ENCODE peak calls at places on chromosomes 7 and 10, in four cellular contexts. One of them, this sample, is unnamed.

GRCh38 chr10:35079763-35080162 is 10.4 kb downstream of the CUL2 start:
- DNase-seq in psoas muscle: no peak
- DNase-seq in A549: peak
- DNase-seq in brain microvascular endothelial cell: peak
- DNase-seq in this sample: no peak

GRCh38 chr7:151038951-151039849 is 9.1 kb upstream of the ASIC3 start:
- DNase-seq in A549: peak
- DNase-seq in psoas muscle: peak
- DNase-seq in brain microvascular endothelial cell: peak
- DNase-seq in this sample: peak

GRCh38 chr10:8174762-8175161 is 120.3 kb downstream of the GATA3 start:
- DNase-seq in A549: no peak
- DNase-seq in psoas muscle: no peak
- DNase-seq in brain microvascular endothelial cell: no peak
- DNase-seq in this sample: no peak

GRCh38 chr7:33444501-33444900 is 315.1 kb downstream of the BBS9 start:
- DNase-seq in A549: no peak
- DNase-seq in psoas muscle: no peak
- DNase-seq in brain microvascular endothelial cell: no peak
- DNase-seq in this sample: peak

GRCh38 chr7:54985405-54986360 is 33.1 kb upstream of the EGFR start:
- DNase-seq in brain microvascular endothelial cell: peak
- DNase-seq in A549: peak
- DNase-seq in psoas muscle: no peak
- DNase-seq in this sample: no peak

GRCh38 chr10:113740850-113741249 is 10.6 kb upstream of the PLEKHS1 start:
- DNase-seq in brain microvascular endothelial cell: no peak
- DNase-seq in A549: no peak
- DNase-seq in psoas muscle: no peak
- DNase-seq in this sample: no peak

GRCh38 chr7:75732764-75733630 is 5.7 kb downstream of the HIP1 start:
- DNase-seq in psoas muscle: peak
- DNase-seq in brain microvascular endothelial cell: peak
- DNase-seq in A549: peak
- DNase-seq in this sample: no peak

GRCh38 chr7:155306677-155307470 is 9.2 kb downstream of the INSIG1 start:
- DNase-seq in brain microvascular endothelial cell: no peak
- DNase-seq in A549: no peak
- DNase-seq in psoas muscle: no peak
- DNase-seq in this sample: no peak

GRCh38 chr10:112967200-112967599 is 17.2 kb downstream of the TCF7L2 start:
- DNase-seq in A549: peak
- DNase-seq in psoas muscle: no peak
- DNase-seq in brain microvascular endothelial cell: peak
- DNase-seq in this sample: no peak

GRCh38 chr10:74824184-74825032 is 2.0 kb upstream of the KAT6B start:
- DNase-seq in brain microvascular endothelial cell: no peak
- DNase-seq in A549: no peak
- DNase-seq in psoas muscle: no peak
- DNase-seq in this sample: peak

GRCh38 chr7:55275291-55276200 is 89.6 kb upstream of the LANCL2 start:
- DNase-seq in psoas muscle: no peak
- DNase-seq in A549: no peak
- DNase-seq in brain microvascular endothelial cell: no peak
- DNase-seq in this sample: no peak

GRCh38 chr7:83579740-83580139 is 69.2 kb downstream of the SEMA3E start:
- DNase-seq in psoas muscle: no peak
- DNase-seq in A549: no peak
- DNase-seq in brain microvascular endothelial cell: no peak
- DNase-seq in this sample: no peak

GRCh38 chr10:52442576-52442975 is 128.5 kb downstream of the DKK1 start:
- DNase-seq in A549: peak
- DNase-seq in psoas muscle: no peak
- DNase-seq in brain microvascular endothelial cell: peak
- DNase-seq in this sample: no peak

GRCh38 chr10:20105931-20106330 is 289.7 kb downstream of the PLXDC2 start:
- DNase-seq in A549: no peak
- DNase-seq in psoas muscle: no peak
- DNase-seq in brain microvascular endothelial cell: peak
- DNase-seq in this sample: no peak

GRCh38 chr7:149175150-149175549 is 20.2 kb upstream of the ZNF282 start:
- DNase-seq in A549: no peak
- DNase-seq in psoas muscle: no peak
- DNase-seq in brain microvascular endothelial cell: no peak
- DNase-seq in this sample: no peak

GRCh38 chr10:6069101-6069931 is 7.1 kb upstream of the IL2RA start:
- DNase-seq in A549: no peak
- DNase-seq in brain microvascular endothelial cell: no peak
- DNase-seq in psoas muscle: no peak
- DNase-seq in this sample: no peak

GRCh38 chr7:150968698-150969482 is 9.2 kb downstream of the KCNH2 start:
- DNase-seq in psoas muscle: no peak
- DNase-seq in A549: no peak
- DNase-seq in brain microvascular endothelial cell: no peak
- DNase-seq in this sample: no peak

GRCh38 chr10:70834448-70835151 is 18.9 kb downstream of the SGPL1 start:
- DNase-seq in brain microvascular endothelial cell: no peak
- DNase-seq in A549: no peak
- DNase-seq in psoas muscle: no peak
- DNase-seq in this sample: no peak

GRCh38 chr7:155993420-155994252 is 181.4 kb upstream of the SHH start:
- DNase-seq in psoas muscle: no peak
- DNase-seq in A549: no peak
- DNase-seq in brain microvascular endothelial cell: no peak
- DNase-seq in this sample: no peak

GRCh38 chr10:130757271-130757670 is 554.2 kb downstream of the TCERG1L start:
- DNase-seq in brain microvascular endothelial cell: no peak
- DNase-seq in A549: no peak
- DNase-seq in psoas muscle: no peak
- DNase-seq in this sample: peak

GRCh38 chr7:47147213-47147631 is 434.7 kb downstream of the TNS3 start:
- DNase-seq in psoas muscle: no peak
- DNase-seq in A549: peak
- DNase-seq in brain microvascular endothelial cell: no peak
- DNase-seq in this sample: no peak
- TF ChIP-seq CTCF in psoas muscle: no peak
- TF ChIP-seq CTCF in A549: no peak
- TF ChIP-seq CTCF in brain microvascular endothelial cell: no peak
- TF ChIP-seq CTCF in this sample: no peak

DNA sequence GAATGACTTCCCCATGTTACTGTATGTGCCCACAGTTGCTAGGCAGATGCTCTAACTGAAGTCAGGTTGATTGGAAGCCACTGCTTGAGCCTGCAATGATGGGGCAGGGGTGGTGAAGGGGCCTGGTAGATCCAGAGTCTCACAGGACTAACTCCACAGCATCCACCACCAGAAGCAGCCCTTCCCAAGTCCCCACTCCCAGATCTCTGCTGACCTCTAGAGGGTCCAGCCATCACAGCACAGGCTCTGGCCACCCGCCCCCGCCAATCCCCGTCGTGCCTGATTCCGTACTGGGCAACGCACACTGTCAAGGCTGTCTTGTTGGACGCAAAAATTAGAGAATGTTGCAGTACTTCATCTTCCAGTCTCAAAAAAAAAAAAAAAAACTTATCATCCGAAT is 136.8 kb upstream of the PDE1C start:
- DNase-seq in brain microvascular endothelial cell: peak
- DNase-seq in A549: peak
- DNase-seq in psoas muscle: no peak
- DNase-seq in this sample: no peak
- TF ChIP-seq CTCF in brain microvascular endothelial cell: peak
- TF ChIP-seq CTCF in A549: peak
- TF ChIP-seq CTCF in psoas muscle: no peak
- TF ChIP-seq CTCF in this sample: no peak

GRCh38 chr10:84076540-84077195 is 62.6 kb upstream of the GHITM start:
- DNase-seq in A549: peak
- DNase-seq in brain microvascular endothelial cell: peak
- DNase-seq in psoas muscle: no peak
- DNase-seq in this sample: no peak

GRCh38 chr10:84076047-84076388 is 63.3 kb upstream of the GHITM start:
- DNase-seq in brain microvascular endothelial cell: peak
- DNase-seq in A549: no peak
- DNase-seq in psoas muscle: no peak
- DNase-seq in this sample: no peak

GRCh38 chr10:84078771-84079170 is 60.5 kb upstream of the GHITM start:
- DNase-seq in A549: no peak
- DNase-seq in psoas muscle: no peak
- DNase-seq in brain microvascular endothelial cell: no peak
- DNase-seq in this sample: no peak

GRCh38 chr10:84075226-84076046 is 63.9 kb upstream of the GHITM start:
- DNase-seq in brain microvascular endothelial cell: no peak
- DNase-seq in psoas muscle: peak
- DNase-seq in A549: no peak
- DNase-seq in this sample: no peak

GRCh38 chr10:84077728-84078127 is 61.6 kb upstream of the GHITM start:
- DNase-seq in A549: no peak
- DNase-seq in psoas muscle: no peak
- DNase-seq in brain microvascular endothelial cell: no peak
- DNase-seq in this sample: no peak
- TF ChIP-seq CTCF in A549: no peak
- TF ChIP-seq CTCF in psoas muscle: no peak
- TF ChIP-seq CTCF in brain microvascular endothelial cell: no peak
- TF ChIP-seq CTCF in this sample: no peak

GRCh38 chr7:140537750-140538482 is 58.6 kb upstream of the MKRN1 start:
- DNase-seq in A549: no peak
- DNase-seq in brain microvascular endothelial cell: no peak
- DNase-seq in psoas muscle: no peak
- DNase-seq in this sample: no peak

GRCh38 chr7:140534743-140535142 is 55.4 kb upstream of the MKRN1 start:
- DNase-seq in brain microvascular endothelial cell: no peak
- DNase-seq in psoas muscle: no peak
- DNase-seq in A549: no peak
- DNase-seq in this sample: no peak

DNA sequence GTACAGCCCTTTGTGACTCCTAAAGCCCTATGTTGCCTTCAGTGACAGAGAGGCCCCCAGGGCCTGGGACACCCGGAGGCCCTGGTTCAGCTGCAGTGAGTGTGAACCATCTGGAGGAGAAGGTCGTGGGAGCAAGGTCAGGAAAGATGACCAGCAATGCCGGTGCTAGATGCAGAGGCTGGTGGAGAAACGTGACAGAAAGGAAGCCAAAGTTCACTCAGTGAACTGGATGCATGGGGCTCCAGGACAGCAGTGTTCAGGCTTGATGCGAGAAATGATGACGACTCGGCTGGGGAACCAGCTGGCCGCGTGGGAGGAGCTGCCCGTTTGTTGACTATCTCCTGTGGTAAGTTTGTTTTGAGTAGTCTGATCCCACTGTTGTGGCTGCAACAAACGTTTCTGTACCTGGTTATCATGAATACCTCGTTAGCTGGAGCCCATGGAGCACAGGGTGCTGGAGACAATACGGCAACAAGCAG is 54.1 kb upstream of the MKRN1 start:
- DNase-seq in A549: no peak
- DNase-seq in brain microvascular endothelial cell: peak
- DNase-seq in psoas muscle: no peak
- DNase-seq in this sample: no peak
- TF ChIP-seq CTCF in A549: no peak
- TF ChIP-seq CTCF in brain microvascular endothelial cell: no peak
- TF ChIP-seq CTCF in psoas muscle: no peak
- TF ChIP-seq CTCF in this sample: no peak

DNA sequence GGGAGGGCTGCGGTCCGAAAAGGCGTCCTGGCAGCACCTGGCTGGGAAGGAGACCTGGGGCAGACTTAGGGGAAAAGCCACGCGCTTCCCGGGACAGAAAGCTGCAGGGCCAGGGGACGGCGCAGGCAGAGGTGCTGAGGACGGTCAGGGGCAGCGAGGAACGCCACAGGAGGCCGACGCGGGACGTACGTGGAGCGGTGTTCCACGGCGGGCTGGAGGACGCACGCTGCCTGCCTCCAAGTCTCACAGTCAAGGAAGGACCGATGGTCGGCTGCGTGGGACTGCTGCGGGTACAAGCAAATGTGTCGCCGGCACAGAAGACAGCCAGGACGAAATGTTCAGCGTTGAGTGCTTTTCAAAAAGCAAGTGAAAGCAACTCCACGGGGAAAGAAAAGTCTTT is 245.2 kb downstream of the ELFN1 start:
- DNase-seq in psoas muscle: no peak
- DNase-seq in brain microvascular endothelial cell: no peak
- DNase-seq in A549: no peak
- DNase-seq in this sample: no peak
- TF ChIP-seq CTCF in psoas muscle: no peak
- TF ChIP-seq CTCF in brain microvascular endothelial cell: no peak
- TF ChIP-seq CTCF in A549: no peak
- TF ChIP-seq CTCF in this sample: no peak

GRCh38 chr7:45691155-45691656 is 117.0 kb downstream of the ADCY1 start:
- DNase-seq in brain microvascular endothelial cell: no peak
- DNase-seq in psoas muscle: no peak
- DNase-seq in A549: peak
- DNase-seq in this sample: no peak
- TF ChIP-seq CTCF in brain microvascular endothelial cell: no peak
- TF ChIP-seq CTCF in psoas muscle: no peak
- TF ChIP-seq CTCF in A549: no peak
- TF ChIP-seq CTCF in this sample: no peak